ENCODE peak calls at places on chromosomes 13 and 19, in four cellular contexts. D is NCI-H345, A is SW480, I is left lung. P is an unnamed sample.

GRCh38 chr13:105442941-105443340 is 1092.5 kb downstream of the EFNB2 start:
- DNase-seq in I (no peak), D (peak), A (peak), P (peak)

GRCh38 chr19:40620161-40620485 is 19.0 kb downstream of the LTBP4 start:
- DNase-seq in I (no peak), D (no peak), A (no peak), P (no peak)

GRCh38 chr13:71320452-71320851 is 546.6 kb downstream of the DACH1 start:
- DNase-seq in A (peak), D (no peak), I (no peak), P (peak)

GRCh38 chr13:93226623-93227279 is at the start of gene GPC6:
- DNase-seq in I (no peak), D (peak), A (no peak), P (peak)

GRCh38 chr19:15562145-15562544 is 52.9 kb upstream of the CYP4F8 start:
- DNase-seq in I (no peak), A (no peak), D (no peak), P (no peak)

GRCh38 chr13:43905435-43906031 is 25.8 kb downstream of the LACC1 start:
- DNase-seq in I (no peak), A (peak), D (peak), P (peak)

GRCh38 chr19:48085904-48086864 is 24.4 kb downstream of the PLA2G4C start:
- DNase-seq in A (peak), I (no peak), D (no peak), P (peak)

GRCh38 chr19:1587872-1588271 is 4.8 kb downstream of the MBD3 start:
- DNase-seq in I (no peak), A (no peak), D (no peak), P (no peak)

GRCh38 chr13:100543872-100544602 is 44.6 kb downstream of the GGACT start:
- DNase-seq in I (no peak), A (no peak), D (no peak), P (peak)

GRCh38 chr13:113852536-113853517 is 11.0 kb downstream of the GAS6 start:
- DNase-seq in A (no peak), D (no peak), I (peak), P (no peak)

GRCh38 chr13:101487046-101487830 is 34.8 kb downstream of the ITGBL1 start:
- DNase-seq in A (no peak), I (no peak), D (no peak), P (no peak)

GRCh38 chr19:7680606-7681335 is at the start of gene TRAPPC5:
- DNase-seq in D (peak), I (peak), A (peak), P (peak)

GRCh38 chr13:49497272-49497671 is 1.5 kb downstream of the PHF11 start:
- DNase-seq in I (no peak), D (no peak), A (no peak), P (no peak)

GRCh38 chr13:41603917-41604316 is 146.6 kb downstream of the RGCC start:
- DNase-seq in A (peak), I (no peak), D (peak), P (peak)

P was measured in DMS53.